ENCODE peak calls at places on chromosomes 16 and 17, in five cellular contexts. One of them, this sample, is unnamed.

GRCh38 chr17:34207572-34207971 is 47.5 kb upstream of the CCL2 start:
- DNase-seq in IMR-90: no peak
- DNase-seq in GM12878: no peak
- DNase-seq in K562: no peak
- DNase-seq in HepG2: no peak
- DNase-seq in this sample: no peak

GRCh38 chr16:3021449-3022207 is 1.5 kb downstream of the TNFRSF12A start:
- DNase-seq in IMR-90: peak; percentile 94
- DNase-seq in GM12878: no peak
- DNase-seq in K562: peak; percentile 71
- DNase-seq in HepG2: peak; percentile 68
- DNase-seq in this sample: peak; percentile 86

GRCh38 chr17:65987988-65988387 is 203.9 kb downstream of the CEP112 start:
- DNase-seq in IMR-90: peak; percentile 48
- DNase-seq in GM12878: peak; percentile 5
- DNase-seq in K562: no peak
- DNase-seq in HepG2: peak; percentile 76
- DNase-seq in this sample: no peak

GRCh38 chr16:1194665-1195392 is 30.2 kb downstream of the TPSG1 start:
- DNase-seq in IMR-90: no peak
- DNase-seq in GM12878: no peak
- DNase-seq in K562: peak; percentile 75
- DNase-seq in HepG2: no peak
- DNase-seq in this sample: peak; percentile 89

GRCh38 chr17:19706791-19707727 is 9.3 kb downstream of the SLC47A2 start:
- DNase-seq in IMR-90: no peak
- DNase-seq in GM12878: no peak
- DNase-seq in K562: no peak
- DNase-seq in HepG2: no peak
- DNase-seq in this sample: no peak

GRCh38 chr16:1167276-1168107 is 14.6 kb downstream of the CACNA1H start:
- DNase-seq in IMR-90: no peak
- DNase-seq in GM12878: no peak
- DNase-seq in K562: no peak
- DNase-seq in HepG2: no peak
- DNase-seq in this sample: no peak

GRCh38 chr16:81647527-81647926 is 131.6 kb upstream of the PLCG2 start:
- DNase-seq in IMR-90: peak; percentile 84
- DNase-seq in GM12878: no peak
- DNase-seq in K562: peak; percentile 59
- DNase-seq in HepG2: no peak
- DNase-seq in this sample: no peak

GRCh38 chr17:2484876-2485275 is 26.8 kb downstream of the METTL16 start:
- DNase-seq in IMR-90: no peak
- DNase-seq in GM12878: no peak
- DNase-seq in K562: no peak
- DNase-seq in HepG2: no peak
- DNase-seq in this sample: no peak

GRCh38 chr16:28326881-28327610 is 34.7 kb downstream of the SBK1 start:
- DNase-seq in IMR-90: peak; percentile 34
- DNase-seq in GM12878: no peak
- DNase-seq in K562: peak; percentile 74
- DNase-seq in HepG2: peak; percentile 61
- DNase-seq in this sample: peak; percentile 81

GRCh38 chr17:42857389-42857788 is 6.4 kb downstream of the AOC3 start:
- DNase-seq in IMR-90: no peak
- DNase-seq in GM12878: no peak
- DNase-seq in K562: no peak
- DNase-seq in HepG2: no peak
- DNase-seq in this sample: no peak

GRCh38 chr17:40341808-40342574 is 22.5 kb downstream of the GJD3 start:
- DNase-seq in IMR-90: peak; percentile 50
- DNase-seq in GM12878: no peak
- DNase-seq in K562: peak; percentile 82
- DNase-seq in HepG2: peak; percentile 64
- DNase-seq in this sample: peak; percentile 93

GRCh38 chr16:2337431-2338296 is 2.9 kb downstream of the ABCA3 start:
- DNase-seq in IMR-90: no peak
- DNase-seq in GM12878: no peak
- DNase-seq in K562: no peak
- DNase-seq in HepG2: no peak
- DNase-seq in this sample: no peak

GRCh38 chr17:28887871-28888471 is 9.6 kb downstream of the FLOT2 start:
- DNase-seq in IMR-90: no peak
- DNase-seq in GM12878: no peak
- DNase-seq in K562: no peak
- DNase-seq in HepG2: no peak
- DNase-seq in this sample: no peak

GRCh38 chr16:84928679-84929420 is 82.5 kb downstream of the ZDHHC7 start:
- DNase-seq in IMR-90: peak; percentile 39
- DNase-seq in GM12878: no peak
- DNase-seq in K562: peak; percentile 65
- DNase-seq in HepG2: no peak
- DNase-seq in this sample: no peak

GRCh38 chr17:67246648-67247415 is 1.8 kb upstream of the HELZ start:
- DNase-seq in IMR-90: peak; percentile 60
- DNase-seq in GM12878: peak; percentile 89
- DNase-seq in K562: peak; percentile 43
- DNase-seq in HepG2: peak; percentile 97
- DNase-seq in this sample: no peak

GRCh38 chr16:2154533-2155090 is 970 bp upstream of the TRAF7 start:
- DNase-seq in IMR-90: no peak
- DNase-seq in GM12878: no peak
- DNase-seq in K562: no peak
- DNase-seq in HepG2: no peak
- DNase-seq in this sample: no peak

GRCh38 chr17:77616243-77616731 is 342.2 kb upstream of the TNRC6C start:
- DNase-seq in IMR-90: no peak
- DNase-seq in GM12878: no peak
- DNase-seq in K562: no peak
- DNase-seq in HepG2: no peak
- DNase-seq in this sample: no peak

GRCh38 chr16:27642753-27643152 is 92.8 kb downstream of the KATNIP start:
- DNase-seq in IMR-90: peak; percentile 21
- DNase-seq in GM12878: no peak
- DNase-seq in K562: peak; percentile 44
- DNase-seq in HepG2: peak; percentile 35
- DNase-seq in this sample: no peak

GRCh38 chr17:8463089-8463488 is 27.4 kb downstream of the NDEL1 start:
- DNase-seq in IMR-90: peak; percentile 13
- DNase-seq in GM12878: no peak
- DNase-seq in K562: no peak
- DNase-seq in HepG2: no peak
- DNase-seq in this sample: no peak

GRCh38 chr16:15658556-15658955 is 8.5 kb downstream of the NDE1 start:
- DNase-seq in IMR-90: no peak
- DNase-seq in GM12878: no peak
- DNase-seq in K562: no peak
- DNase-seq in HepG2: no peak
- DNase-seq in this sample: no peak

GRCh38 chr16:11100239-11100750 is 155.7 kb downstream of the SOCS1 start:
- DNase-seq in IMR-90: peak; percentile 100
- DNase-seq in GM12878: peak; percentile 74
- DNase-seq in K562: peak; percentile 77
- DNase-seq in HepG2: no peak
- DNase-seq in this sample: no peak

GRCh38 chr17:68197091-68197996 is 50.5 kb upstream of the AMZ2 start:
- DNase-seq in IMR-90: no peak
- DNase-seq in GM12878: no peak
- DNase-seq in K562: peak; percentile 30
- DNase-seq in HepG2: no peak
- DNase-seq in this sample: peak; percentile 65

GRCh38 chr16:77273815-77274214 is 74.6 kb downstream of the SYCE1L start:
- DNase-seq in IMR-90: no peak
- DNase-seq in GM12878: no peak
- DNase-seq in K562: no peak
- DNase-seq in HepG2: no peak
- DNase-seq in this sample: no peak

GRCh38 chr16:85555549-85556455 is 57.3 kb upstream of the GSE1 start:
- DNase-seq in IMR-90: no peak
- DNase-seq in GM12878: no peak
- DNase-seq in K562: peak; percentile 60
- DNase-seq in HepG2: peak; percentile 55
- DNase-seq in this sample: peak; percentile 87

GRCh38 chr16:51431517-51432241 is 280.6 kb upstream of the SALL1 start:
- DNase-seq in IMR-90: peak; percentile 99
- DNase-seq in GM12878: no peak
- DNase-seq in K562: no peak
- DNase-seq in HepG2: no peak
- DNase-seq in this sample: peak; percentile 2

GRCh38 chr16:50765866-50766265 is 24.0 kb downstream of the CYLD start:
- DNase-seq in IMR-90: no peak
- DNase-seq in GM12878: no peak
- DNase-seq in K562: no peak
- DNase-seq in HepG2: no peak
- DNase-seq in this sample: no peak

GRCh38 chr16:88466175-88466862 is 13.2 kb downstream of the ZFPM1 start:
- DNase-seq in IMR-90: no peak
- DNase-seq in GM12878: no peak
- DNase-seq in K562: no peak
- DNase-seq in HepG2: no peak
- DNase-seq in this sample: no peak

DNA sequence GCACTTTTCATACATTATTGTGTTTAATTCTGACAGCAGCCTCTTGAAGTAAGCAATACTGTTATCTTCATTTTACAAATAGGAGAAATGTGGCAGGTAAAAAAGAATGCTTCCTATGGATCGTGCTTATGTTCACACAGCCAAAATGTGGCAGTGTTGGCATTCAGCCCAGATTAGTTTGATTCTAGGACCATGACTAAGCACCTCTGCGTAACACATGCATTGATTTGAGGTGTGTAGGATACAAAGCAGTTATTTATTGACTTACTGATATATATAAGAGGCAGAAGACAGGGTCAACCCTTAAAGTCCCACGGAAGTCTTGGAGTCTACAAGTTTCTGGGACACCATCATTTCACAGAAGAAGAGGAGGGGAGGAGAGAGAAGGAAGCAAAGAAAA is 1144.4 kb upstream of the GOT2 start:
- DNase-seq in IMR-90: peak; percentile 4
- DNase-seq in GM12878: no peak
- DNase-seq in K562: no peak
- DNase-seq in HepG2: no peak
- DNase-seq in this sample: no peak
- TF ChIP-seq MXI1 in IMR-90: no peak
- TF ChIP-seq MXI1 in GM12878: no peak
- TF ChIP-seq MXI1 in K562: no peak
- TF ChIP-seq MXI1 in HepG2: no peak
- TF ChIP-seq MXI1 in this sample: no peak

DNA sequence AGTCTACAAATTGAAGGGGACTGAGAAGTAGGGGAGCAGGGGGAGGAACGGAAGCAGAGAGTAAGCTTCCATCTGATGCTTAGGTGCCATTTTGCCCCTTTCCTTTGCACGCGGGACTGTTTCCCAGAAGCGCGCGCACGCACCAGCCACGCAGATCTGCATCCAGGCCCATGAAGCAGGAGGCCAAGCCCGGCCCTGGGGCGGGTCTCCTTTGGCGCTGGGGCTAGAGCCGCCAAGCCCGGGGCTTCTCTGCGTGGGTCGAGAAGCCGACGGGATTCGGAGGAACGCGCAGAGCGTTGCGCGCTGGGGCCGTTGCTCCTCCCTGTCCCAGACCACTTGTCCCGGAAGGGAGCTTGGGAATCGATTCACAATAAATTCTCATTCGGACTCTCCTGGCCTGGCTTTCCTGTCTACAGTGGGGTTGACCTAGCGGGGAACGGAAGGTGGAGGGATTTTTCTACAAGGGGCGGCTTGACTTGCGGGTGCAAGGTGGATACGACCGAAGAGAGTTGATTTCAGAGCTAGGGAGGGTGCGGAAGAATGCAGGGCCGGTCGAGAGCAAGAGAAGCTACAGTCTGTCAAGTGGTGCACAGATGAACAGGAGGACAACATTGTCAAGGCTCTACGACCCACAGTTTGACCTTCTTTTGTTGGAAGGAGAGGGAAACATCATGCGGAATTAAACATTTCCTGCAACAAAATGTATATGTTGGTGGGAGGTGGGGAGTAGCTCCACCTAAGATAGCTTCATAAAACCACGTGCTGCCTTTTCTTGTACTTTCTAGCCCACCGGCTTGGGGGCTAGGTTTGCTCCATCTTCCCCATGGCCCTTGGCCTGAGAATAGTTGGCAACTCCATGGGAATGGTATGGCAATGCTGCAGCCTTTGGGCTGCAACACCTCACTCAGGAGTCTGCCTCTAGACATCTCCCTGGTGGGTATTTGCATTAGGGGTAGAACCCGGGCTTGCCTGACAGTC is 4.5 kb downstream of the HOXB9 start:
- DNase-seq in IMR-90: no peak
- DNase-seq in GM12878: no peak
- DNase-seq in K562: no peak
- DNase-seq in HepG2: no peak
- DNase-seq in this sample: no peak
- H3K27me3 ChIP-seq in IMR-90: peaks cover 96% of the 10 kb centered on the region
- H3K27me3 ChIP-seq in GM12878: peaks cover 51% of the 10 kb centered on the region
- H3K27me3 ChIP-seq in K562: no peaks in the 10 kb centered on the region
- H3K27me3 ChIP-seq in HepG2: peaks cover 97% of the 10 kb centered on the region
- H3K27me3 ChIP-seq in this sample: peaks cover 98% of the 10 kb centered on the region

DNA sequence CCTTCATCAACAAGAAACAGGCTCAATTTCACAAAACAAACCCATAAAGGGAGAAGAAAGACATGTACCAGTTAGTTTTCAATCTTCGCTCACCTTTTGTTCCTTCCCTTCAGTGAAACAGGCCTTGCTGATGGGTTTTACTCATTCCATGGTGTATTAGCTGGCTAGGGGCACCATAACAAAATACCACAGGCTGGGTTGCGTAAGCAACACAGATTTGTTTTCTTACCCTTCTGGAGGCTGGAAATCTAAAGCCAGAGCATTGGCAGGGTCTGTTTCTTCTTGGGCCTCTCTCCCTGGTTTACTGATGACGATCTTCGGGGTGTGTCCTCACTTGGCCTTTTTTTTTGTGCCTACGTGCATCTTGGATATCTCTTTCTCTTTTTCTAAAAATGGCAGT is 383.4 kb upstream of the RBFOX1 start:
- DNase-seq in IMR-90: no peak
- DNase-seq in GM12878: no peak
- DNase-seq in K562: no peak
- DNase-seq in HepG2: no peak
- DNase-seq in this sample: no peak
- TF ChIP-seq MXI1 in IMR-90: no peak
- TF ChIP-seq MXI1 in GM12878: no peak
- TF ChIP-seq MXI1 in K562: no peak
- TF ChIP-seq MXI1 in HepG2: no peak
- TF ChIP-seq MXI1 in this sample: no peak

GRCh38 chr17:79622201-79622601 is 11.3 kb upstream of the RBFOX3 start:
- DNase-seq in IMR-90: no peak
- DNase-seq in GM12878: no peak
- DNase-seq in K562: no peak
- DNase-seq in HepG2: no peak
- DNase-seq in this sample: peak; percentile 36

GRCh38 chr17:79624658-79625478 is 14.0 kb upstream of the RBFOX3 start:
- DNase-seq in IMR-90: no peak
- DNase-seq in GM12878: no peak
- DNase-seq in K562: no peak
- DNase-seq in HepG2: no peak
- DNase-seq in this sample: peak; percentile 30

GRCh38 chr17:79623786-79624657 is 13.2 kb upstream of the RBFOX3 start:
- DNase-seq in IMR-90: no peak
- DNase-seq in GM12878: no peak
- DNase-seq in K562: no peak
- DNase-seq in HepG2: no peak
- DNase-seq in this sample: peak; percentile 7

GRCh38 chr17:79621151-79621940 is 10.5 kb upstream of the RBFOX3 start:
- DNase-seq in IMR-90: no peak
- DNase-seq in GM12878: no peak
- DNase-seq in K562: no peak
- DNase-seq in HepG2: no peak
- DNase-seq in this sample: peak; percentile 30

GRCh38 chr17:79622776-79623175 is 11.9 kb upstream of the RBFOX3 start:
- DNase-seq in IMR-90: no peak
- DNase-seq in GM12878: no peak
- DNase-seq in K562: no peak
- DNase-seq in HepG2: no peak
- DNase-seq in this sample: peak; percentile 22
- H3K27me3 ChIP-seq in IMR-90: peaks cover 16% of the 10 kb centered on the region
- H3K27me3 ChIP-seq in GM12878: no peaks in the 10 kb centered on the region
- H3K27me3 ChIP-seq in K562: peaks cover 87% of the 10 kb centered on the region
- H3K27me3 ChIP-seq in HepG2: peaks cover 72% of the 10 kb centered on the region
- H3K27me3 ChIP-seq in this sample: peaks cover 19% of the 10 kb centered on the region